ENCODE peak calls at places on chromosomes 5 and 9, in eight cellular contexts. S is pancreas, D is mesothelial cell of epicardium, H is iris pigment epithelial cell, E is Peyer's patch, P is NCI-H1092, N is GM13977, Z is NAMALWA. X is an unnamed sample.
A peak's percentile ranks its signal among the peaks of the same experiment; 100 is the strongest.

GRCh38 chr5:76547242-76547890 is 75.8 kb downstream of the F2RL2 start:
- DNase-seq in Z (peak; percentile 5), D (no peak), S (no peak), P (no peak), N (peak; percentile 51), E (peak; percentile 24), H (no peak), X (no peak)

GRCh38 chr5:109324351-109324750 is 85.4 kb downstream of the PJA2 start:
- DNase-seq in E (no peak), S (no peak), P (no peak), D (no peak), N (no peak), Z (no peak), H (no peak), X (no peak)

GRCh38 chr9:133956520-133957076 is 35.5 kb downstream of the VAV2 start:
- DNase-seq in E (peak; percentile 54), H (peak; percentile 25), S (peak; percentile 92), Z (no peak), N (no peak), P (no peak), D (no peak), X (no peak)

GRCh38 chr9:132731230-132731629 is 61.0 kb downstream of the GTF3C4 start:
- DNase-seq in S (no peak), N (no peak), P (no peak), D (no peak), H (no peak), Z (no peak), E (no peak), X (no peak)

GRCh38 chr5:148388692-148389091 is 4.9 kb downstream of the FBXO38 start:
- DNase-seq in S (no peak), D (no peak), P (no peak), N (no peak), H (peak; percentile 69), E (no peak), Z (no peak), X (no peak)

GRCh38 chr5:159449925-159450324 is 119.6 kb upstream of the IL12B start:
- DNase-seq in D (no peak), P (no peak), E (no peak), H (peak; percentile 59), N (no peak), S (no peak), Z (no peak), X (no peak)

GRCh38 chr5:32217886-32218396 is 43.8 kb upstream of the GOLPH3 start:
- DNase-seq in S (no peak), N (no peak), H (no peak), Z (peak; percentile 90), P (no peak), E (no peak), D (no peak), X (peak; percentile 59)

GRCh38 chr5:132466453-132467291 is 23.9 kb downstream of the IRF1 start:
- DNase-seq in D (no peak), S (no peak), N (peak; percentile 60), E (peak; percentile 90), H (peak; percentile 79), P (no peak), Z (peak; percentile 88), X (no peak)

GRCh38 chr5:101174981-101175380 is 271.9 kb upstream of the ST8SIA4 start:
- DNase-seq in N (no peak), P (no peak), H (no peak), S (no peak), D (no peak), Z (no peak), E (no peak), X (no peak)

GRCh38 chr9:28927711-28928110 is 1354.4 kb upstream of the C9orf72 start:
- DNase-seq in Z (no peak), E (no peak), D (no peak), P (no peak), H (no peak), S (no peak), N (no peak), X (no peak)

GRCh38 chr9:27379311-27380236 is 82.6 kb upstream of the EQTN start:
- DNase-seq in D (no peak), Z (no peak), P (no peak), H (no peak), E (peak; percentile 67), S (no peak), N (no peak), X (no peak)

GRCh38 chr9:74644015-74644414 is 146.9 kb downstream of the RORB start:
- DNase-seq in S (no peak), N (no peak), E (no peak), H (no peak), P (no peak), D (no peak), Z (no peak), X (no peak)